ENCODE peak calls at places on chromosomes 5 and 9, in four cellular contexts. One of them, this sample, is unnamed.

GRCh38 chr9:122498883-122499288 is 11.7 kb upstream of the OR1J2 start:
- ATAC-seq in aorta: peak
- ATAC-seq in stimulated activated naive B cell treated with anti-CD40 and anti-IgM and Interleukin-4, amounts not matched to agents 10 μg/mL and 1 μg/mL and 100 μg/mL, for 72 hours: peak
- ATAC-seq in Panc1: no peak
- ATAC-seq in this sample: peak

GRCh38 chr5:67052034-67052433 is 144.6 kb downstream of the CD180 start:
- ATAC-seq in aorta: no peak
- ATAC-seq in stimulated activated naive B cell treated with anti-CD40 and anti-IgM and Interleukin-4, amounts not matched to agents 10 μg/mL and 1 μg/mL and 100 μg/mL, for 72 hours: no peak
- ATAC-seq in Panc1: no peak
- ATAC-seq in this sample: no peak

GRCh38 chr9:23630488-23630887 is 195.6 kb downstream of the ELAVL2 start:
- ATAC-seq in aorta: no peak
- ATAC-seq in stimulated activated naive B cell treated with anti-CD40 and anti-IgM and Interleukin-4, amounts not matched to agents 10 μg/mL and 1 μg/mL and 100 μg/mL, for 72 hours: no peak
- ATAC-seq in Panc1: no peak
- ATAC-seq in this sample: no peak

GRCh38 chr5:10229306-10230048 is 20.2 kb downstream of the ATPSCKMT start:
- ATAC-seq in aorta: no peak
- ATAC-seq in stimulated activated naive B cell treated with anti-CD40 and anti-IgM and Interleukin-4, amounts not matched to agents 10 μg/mL and 1 μg/mL and 100 μg/mL, for 72 hours: no peak
- ATAC-seq in Panc1: no peak
- ATAC-seq in this sample: no peak

GRCh38 chr9:14258840-14259239 is 55.1 kb downstream of the NFIB start:
- ATAC-seq in aorta: no peak
- ATAC-seq in stimulated activated naive B cell treated with anti-CD40 and anti-IgM and Interleukin-4, amounts not matched to agents 10 μg/mL and 1 μg/mL and 100 μg/mL, for 72 hours: no peak
- ATAC-seq in Panc1: no peak
- ATAC-seq in this sample: no peak

GRCh38 chr9:101427957-101428655 is 7.5 kb downstream of the ALDOB start:
- ATAC-seq in aorta: no peak
- ATAC-seq in stimulated activated naive B cell treated with anti-CD40 and anti-IgM and Interleukin-4, amounts not matched to agents 10 μg/mL and 1 μg/mL and 100 μg/mL, for 72 hours: no peak
- ATAC-seq in Panc1: no peak
- ATAC-seq in this sample: peak

GRCh38 chr5:38707352-38708324 is 138.2 kb upstream of the OSMR start:
- ATAC-seq in aorta: no peak
- ATAC-seq in stimulated activated naive B cell treated with anti-CD40 and anti-IgM and Interleukin-4, amounts not matched to agents 10 μg/mL and 1 μg/mL and 100 μg/mL, for 72 hours: no peak
- ATAC-seq in Panc1: peak
- ATAC-seq in this sample: no peak

GRCh38 chr9:93276973-93277372 is 93.0 kb downstream of the WNK2 start:
- ATAC-seq in aorta: no peak
- ATAC-seq in stimulated activated naive B cell treated with anti-CD40 and anti-IgM and Interleukin-4, amounts not matched to agents 10 μg/mL and 1 μg/mL and 100 μg/mL, for 72 hours: peak
- ATAC-seq in Panc1: no peak
- ATAC-seq in this sample: peak

GRCh38 chr9:106883030-106883429 is 20.1 kb downstream of the ZNF462 start:
- ATAC-seq in aorta: no peak
- ATAC-seq in stimulated activated naive B cell treated with anti-CD40 and anti-IgM and Interleukin-4, amounts not matched to agents 10 μg/mL and 1 μg/mL and 100 μg/mL, for 72 hours: no peak
- ATAC-seq in Panc1: no peak
- ATAC-seq in this sample: no peak

GRCh38 chr9:107316795-107317661 is 33.9 kb downstream of the RAD23B start:
- ATAC-seq in aorta: no peak
- ATAC-seq in stimulated activated naive B cell treated with anti-CD40 and anti-IgM and Interleukin-4, amounts not matched to agents 10 μg/mL and 1 μg/mL and 100 μg/mL, for 72 hours: peak
- ATAC-seq in Panc1: no peak
- ATAC-seq in this sample: peak

GRCh38 chr9:23326597-23326996 is 499.4 kb downstream of the ELAVL2 start:
- ATAC-seq in aorta: no peak
- ATAC-seq in stimulated activated naive B cell treated with anti-CD40 and anti-IgM and Interleukin-4, amounts not matched to agents 10 μg/mL and 1 μg/mL and 100 μg/mL, for 72 hours: no peak
- ATAC-seq in Panc1: no peak
- ATAC-seq in this sample: no peak

GRCh38 chr5:65832603-65833228 is 93.7 kb upstream of the ERBIN start:
- ATAC-seq in aorta: no peak
- ATAC-seq in stimulated activated naive B cell treated with anti-CD40 and anti-IgM and Interleukin-4, amounts not matched to agents 10 μg/mL and 1 μg/mL and 100 μg/mL, for 72 hours: no peak
- ATAC-seq in Panc1: no peak
- ATAC-seq in this sample: no peak

GRCh38 chr5:111083323-111083722 is 8.8 kb upstream of the WDR36 start:
- ATAC-seq in aorta: no peak
- ATAC-seq in stimulated activated naive B cell treated with anti-CD40 and anti-IgM and Interleukin-4, amounts not matched to agents 10 μg/mL and 1 μg/mL and 100 μg/mL, for 72 hours: no peak
- ATAC-seq in Panc1: no peak
- ATAC-seq in this sample: no peak

GRCh38 chr9:105663914-105664313 is 1.7 kb downstream of the TAL2 start:
- ATAC-seq in aorta: no peak
- ATAC-seq in stimulated activated naive B cell treated with anti-CD40 and anti-IgM and Interleukin-4, amounts not matched to agents 10 μg/mL and 1 μg/mL and 100 μg/mL, for 72 hours: no peak
- ATAC-seq in Panc1: no peak
- ATAC-seq in this sample: no peak

GRCh38 chr5:1737790-1738405 is 61.7 kb downstream of the MRPL36 start:
- ATAC-seq in aorta: no peak
- ATAC-seq in stimulated activated naive B cell treated with anti-CD40 and anti-IgM and Interleukin-4, amounts not matched to agents 10 μg/mL and 1 μg/mL and 100 μg/mL, for 72 hours: peak
- ATAC-seq in Panc1: peak
- ATAC-seq in this sample: no peak

GRCh38 chr9:17942498-17942897 is 363.6 kb downstream of the SH3GL2 start:
- ATAC-seq in aorta: no peak
- ATAC-seq in stimulated activated naive B cell treated with anti-CD40 and anti-IgM and Interleukin-4, amounts not matched to agents 10 μg/mL and 1 μg/mL and 100 μg/mL, for 72 hours: no peak
- ATAC-seq in Panc1: no peak
- ATAC-seq in this sample: no peak

GRCh38 chr5:119357815-119358559 is 2.2 kb downstream of the TNFAIP8 start:
- ATAC-seq in aorta: no peak
- ATAC-seq in stimulated activated naive B cell treated with anti-CD40 and anti-IgM and Interleukin-4, amounts not matched to agents 10 μg/mL and 1 μg/mL and 100 μg/mL, for 72 hours: no peak
- ATAC-seq in Panc1: no peak
- ATAC-seq in this sample: no peak

GRCh38 chr9:133633681-133633990 is 2.5 kb upstream of the DBH start:
- ATAC-seq in aorta: no peak
- ATAC-seq in stimulated activated naive B cell treated with anti-CD40 and anti-IgM and Interleukin-4, amounts not matched to agents 10 μg/mL and 1 μg/mL and 100 μg/mL, for 72 hours: no peak
- ATAC-seq in Panc1: no peak
- ATAC-seq in this sample: no peak

GRCh38 chr9:33229359-33230120 is 10.4 kb upstream of the SPINK4 start:
- ATAC-seq in aorta: no peak
- ATAC-seq in stimulated activated naive B cell treated with anti-CD40 and anti-IgM and Interleukin-4, amounts not matched to agents 10 μg/mL and 1 μg/mL and 100 μg/mL, for 72 hours: no peak
- ATAC-seq in Panc1: peak
- ATAC-seq in this sample: no peak

GRCh38 chr5:37892571-37892970 is 52.7 kb upstream of the GDNF start:
- ATAC-seq in aorta: no peak
- ATAC-seq in stimulated activated naive B cell treated with anti-CD40 and anti-IgM and Interleukin-4, amounts not matched to agents 10 μg/mL and 1 μg/mL and 100 μg/mL, for 72 hours: no peak
- ATAC-seq in Panc1: no peak
- ATAC-seq in this sample: no peak

GRCh38 chr9:78121488-78121887 is 89.9 kb upstream of the GNAQ start:
- ATAC-seq in aorta: no peak
- ATAC-seq in stimulated activated naive B cell treated with anti-CD40 and anti-IgM and Interleukin-4, amounts not matched to agents 10 μg/mL and 1 μg/mL and 100 μg/mL, for 72 hours: no peak
- ATAC-seq in Panc1: no peak
- ATAC-seq in this sample: no peak

GRCh38 chr9:70814597-70814996 is 306.8 kb downstream of the TRPM3 start:
- ATAC-seq in aorta: no peak
- ATAC-seq in stimulated activated naive B cell treated with anti-CD40 and anti-IgM and Interleukin-4, amounts not matched to agents 10 μg/mL and 1 μg/mL and 100 μg/mL, for 72 hours: no peak
- ATAC-seq in Panc1: no peak
- ATAC-seq in this sample: no peak

GRCh38 chr5:135985946-135986345 is 31.2 kb upstream of the LECT2 start:
- ATAC-seq in aorta: no peak
- ATAC-seq in stimulated activated naive B cell treated with anti-CD40 and anti-IgM and Interleukin-4, amounts not matched to agents 10 μg/mL and 1 μg/mL and 100 μg/mL, for 72 hours: no peak
- ATAC-seq in Panc1: no peak
- ATAC-seq in this sample: no peak

GRCh38 chr5:107670028-107670926 is 460 bp downstream of the EFNA5 start:
- ATAC-seq in aorta: peak
- ATAC-seq in stimulated activated naive B cell treated with anti-CD40 and anti-IgM and Interleukin-4, amounts not matched to agents 10 μg/mL and 1 μg/mL and 100 μg/mL, for 72 hours: no peak
- ATAC-seq in Panc1: peak
- ATAC-seq in this sample: no peak

GRCh38 chr9:70678153-70678552 is 263.7 kb upstream of the KLF9 start:
- ATAC-seq in aorta: peak
- ATAC-seq in stimulated activated naive B cell treated with anti-CD40 and anti-IgM and Interleukin-4, amounts not matched to agents 10 μg/mL and 1 μg/mL and 100 μg/mL, for 72 hours: no peak
- ATAC-seq in Panc1: no peak
- ATAC-seq in this sample: no peak

GRCh38 chr5:55438931-55439477 is 95.8 kb downstream of the PLPP1 start:
- ATAC-seq in aorta: peak
- ATAC-seq in stimulated activated naive B cell treated with anti-CD40 and anti-IgM and Interleukin-4, amounts not matched to agents 10 μg/mL and 1 μg/mL and 100 μg/mL, for 72 hours: no peak
- ATAC-seq in Panc1: peak
- ATAC-seq in this sample: no peak

GRCh38 chr9:124482431-124483031 is 24.7 kb downstream of the NR5A1 start:
- ATAC-seq in aorta: no peak
- ATAC-seq in stimulated activated naive B cell treated with anti-CD40 and anti-IgM and Interleukin-4, amounts not matched to agents 10 μg/mL and 1 μg/mL and 100 μg/mL, for 72 hours: no peak
- ATAC-seq in Panc1: no peak
- ATAC-seq in this sample: no peak

GRCh38 chr9:31335529-31336234 is 1048.8 kb upstream of the ACO1 start:
- ATAC-seq in aorta: no peak
- ATAC-seq in stimulated activated naive B cell treated with anti-CD40 and anti-IgM and Interleukin-4, amounts not matched to agents 10 μg/mL and 1 μg/mL and 100 μg/mL, for 72 hours: no peak
- ATAC-seq in Panc1: no peak
- ATAC-seq in this sample: no peak

GRCh38 chr5:132389453-132390286 is 20.2 kb downstream of the SLC22A5 start:
- ATAC-seq in aorta: peak
- ATAC-seq in stimulated activated naive B cell treated with anti-CD40 and anti-IgM and Interleukin-4, amounts not matched to agents 10 μg/mL and 1 μg/mL and 100 μg/mL, for 72 hours: no peak
- ATAC-seq in Panc1: peak
- ATAC-seq in this sample: no peak

GRCh38 chr9:37157978-37158377 is 37.6 kb downstream of the ZCCHC7 start:
- ATAC-seq in aorta: no peak
- ATAC-seq in stimulated activated naive B cell treated with anti-CD40 and anti-IgM and Interleukin-4, amounts not matched to agents 10 μg/mL and 1 μg/mL and 100 μg/mL, for 72 hours: no peak
- ATAC-seq in Panc1: no peak
- ATAC-seq in this sample: no peak

GRCh38 chr9:31325778-31326177 is 1058.7 kb upstream of the ACO1 start:
- ATAC-seq in aorta: no peak
- ATAC-seq in stimulated activated naive B cell treated with anti-CD40 and anti-IgM and Interleukin-4, amounts not matched to agents 10 μg/mL and 1 μg/mL and 100 μg/mL, for 72 hours: no peak
- ATAC-seq in Panc1: no peak
- ATAC-seq in this sample: no peak

GRCh38 chr5:105922574-105922973 is 1748.2 kb downstream of the EFNA5 start:
- ATAC-seq in aorta: no peak
- ATAC-seq in stimulated activated naive B cell treated with anti-CD40 and anti-IgM and Interleukin-4, amounts not matched to agents 10 μg/mL and 1 μg/mL and 100 μg/mL, for 72 hours: no peak
- ATAC-seq in Panc1: no peak
- ATAC-seq in this sample: no peak

GRCh38 chr9:126842220-126842842 is 18.1 kb upstream of the ZBTB34 start:
- ATAC-seq in aorta: no peak
- ATAC-seq in stimulated activated naive B cell treated with anti-CD40 and anti-IgM and Interleukin-4, amounts not matched to agents 10 μg/mL and 1 μg/mL and 100 μg/mL, for 72 hours: no peak
- ATAC-seq in Panc1: peak
- ATAC-seq in this sample: no peak

GRCh38 chr9:130768265-130768664 is 66.8 kb upstream of the ABL1 start:
- ATAC-seq in aorta: no peak
- ATAC-seq in stimulated activated naive B cell treated with anti-CD40 and anti-IgM and Interleukin-4, amounts not matched to agents 10 μg/mL and 1 μg/mL and 100 μg/mL, for 72 hours: no peak
- ATAC-seq in Panc1: no peak
- ATAC-seq in this sample: no peak

GRCh38 chr5:165325201-165325600 is 1819.8 kb downstream of the MAT2B start:
- ATAC-seq in aorta: no peak
- ATAC-seq in stimulated activated naive B cell treated with anti-CD40 and anti-IgM and Interleukin-4, amounts not matched to agents 10 μg/mL and 1 μg/mL and 100 μg/mL, for 72 hours: no peak
- ATAC-seq in Panc1: no peak
- ATAC-seq in this sample: no peak

GRCh38 chr5:138752341-138752950 is 779 bp upstream of the CTNNA1 start:
- ATAC-seq in aorta: no peak
- ATAC-seq in stimulated activated naive B cell treated with anti-CD40 and anti-IgM and Interleukin-4, amounts not matched to agents 10 μg/mL and 1 μg/mL and 100 μg/mL, for 72 hours: no peak
- ATAC-seq in Panc1: peak
- ATAC-seq in this sample: no peak

This sample was measured in stimulated activated memory B cell treated with anti-CD40 and anti-IgM and Interleukin-4, amounts not matched to agents 10 μg/mL and 1 μg/mL and 100 μg/mL, for 72 hours.